ENCODE peak calls at places on chromosomes 12 and 14, in four cellular contexts. One of them, this sample, is unnamed.

GRCh38 chr14:39318574-39318973 is 84.9 kb downstream of the MIA2 start:
- DNase-seq in activated T-helper 1 cell treated with anti-CD3 and anti-CD28 coated beads, Interleukin-12 subunit alpha, Interleukin-12 subunit beta, Interleukin-2, Interleukin-4 antibody, amounts not matched to agents 30 ng/mL and 10 ng/mL and 1 ng/mL, durations not matched to agents 14 hours and 24 hours and 36 hours: no peak
- DNase-seq in C1 segment of cervical spinal cord: no peak
- DNase-seq in GM19239: no peak
- DNase-seq in this sample: no peak

GRCh38 chr12:46556820-46557524 is 184.4 kb upstream of the SLC38A2 start:
- DNase-seq in C1 segment of cervical spinal cord: no peak
- DNase-seq in GM19239: no peak
- DNase-seq in activated T-helper 1 cell treated with anti-CD3 and anti-CD28 coated beads, Interleukin-12 subunit alpha, Interleukin-12 subunit beta, Interleukin-2, Interleukin-4 antibody, amounts not matched to agents 30 ng/mL and 10 ng/mL and 1 ng/mL, durations not matched to agents 14 hours and 24 hours and 36 hours: no peak
- DNase-seq in this sample: peak

GRCh38 chr12:102916252-102917025 is 605 bp downstream of the PAH start:
- DNase-seq in GM19239: no peak
- DNase-seq in activated T-helper 1 cell treated with anti-CD3 and anti-CD28 coated beads, Interleukin-12 subunit alpha, Interleukin-12 subunit beta, Interleukin-2, Interleukin-4 antibody, amounts not matched to agents 30 ng/mL and 10 ng/mL and 1 ng/mL, durations not matched to agents 14 hours and 24 hours and 36 hours: no peak
- DNase-seq in C1 segment of cervical spinal cord: no peak
- DNase-seq in this sample: no peak

GRCh38 chr14:88998027-88998426 is 173.6 kb downstream of the TTC8 start:
- DNase-seq in C1 segment of cervical spinal cord: no peak
- DNase-seq in activated T-helper 1 cell treated with anti-CD3 and anti-CD28 coated beads, Interleukin-12 subunit alpha, Interleukin-12 subunit beta, Interleukin-2, Interleukin-4 antibody, amounts not matched to agents 30 ng/mL and 10 ng/mL and 1 ng/mL, durations not matched to agents 14 hours and 24 hours and 36 hours: no peak
- DNase-seq in GM19239: no peak
- DNase-seq in this sample: no peak

GRCh38 chr14:61489932-61490331 is 168.6 kb downstream of the PRKCH start:
- DNase-seq in GM19239: no peak
- DNase-seq in C1 segment of cervical spinal cord: peak
- DNase-seq in activated T-helper 1 cell treated with anti-CD3 and anti-CD28 coated beads, Interleukin-12 subunit alpha, Interleukin-12 subunit beta, Interleukin-2, Interleukin-4 antibody, amounts not matched to agents 30 ng/mL and 10 ng/mL and 1 ng/mL, durations not matched to agents 14 hours and 24 hours and 36 hours: no peak
- DNase-seq in this sample: no peak

GRCh38 chr12:56188786-56189335 is 422 bp downstream of the SMARCC2 start:
- DNase-seq in C1 segment of cervical spinal cord: no peak
- DNase-seq in activated T-helper 1 cell treated with anti-CD3 and anti-CD28 coated beads, Interleukin-12 subunit alpha, Interleukin-12 subunit beta, Interleukin-2, Interleukin-4 antibody, amounts not matched to agents 30 ng/mL and 10 ng/mL and 1 ng/mL, durations not matched to agents 14 hours and 24 hours and 36 hours: no peak
- DNase-seq in GM19239: no peak
- DNase-seq in this sample: no peak

GRCh38 chr12:53777936-53778644 is 26.3 kb upstream of the CISTR start:
- DNase-seq in GM19239: no peak
- DNase-seq in activated T-helper 1 cell treated with anti-CD3 and anti-CD28 coated beads, Interleukin-12 subunit alpha, Interleukin-12 subunit beta, Interleukin-2, Interleukin-4 antibody, amounts not matched to agents 30 ng/mL and 10 ng/mL and 1 ng/mL, durations not matched to agents 14 hours and 24 hours and 36 hours: no peak
- DNase-seq in C1 segment of cervical spinal cord: no peak
- DNase-seq in this sample: no peak

GRCh38 chr12:67750528-67751183 is 102.1 kb downstream of the DYRK2 start:
- DNase-seq in activated T-helper 1 cell treated with anti-CD3 and anti-CD28 coated beads, Interleukin-12 subunit alpha, Interleukin-12 subunit beta, Interleukin-2, Interleukin-4 antibody, amounts not matched to agents 30 ng/mL and 10 ng/mL and 1 ng/mL, durations not matched to agents 14 hours and 24 hours and 36 hours: no peak
- DNase-seq in GM19239: no peak
- DNase-seq in C1 segment of cervical spinal cord: no peak
- DNase-seq in this sample: no peak

GRCh38 chr12:14408208-14408607 is 42.7 kb downstream of the ATF7IP start:
- DNase-seq in GM19239: no peak
- DNase-seq in activated T-helper 1 cell treated with anti-CD3 and anti-CD28 coated beads, Interleukin-12 subunit alpha, Interleukin-12 subunit beta, Interleukin-2, Interleukin-4 antibody, amounts not matched to agents 30 ng/mL and 10 ng/mL and 1 ng/mL, durations not matched to agents 14 hours and 24 hours and 36 hours: no peak
- DNase-seq in C1 segment of cervical spinal cord: no peak
- DNase-seq in this sample: no peak

GRCh38 chr12:53241623-53242412 is 9.8 kb upstream of the RARG start:
- DNase-seq in activated T-helper 1 cell treated with anti-CD3 and anti-CD28 coated beads, Interleukin-12 subunit alpha, Interleukin-12 subunit beta, Interleukin-2, Interleukin-4 antibody, amounts not matched to agents 30 ng/mL and 10 ng/mL and 1 ng/mL, durations not matched to agents 14 hours and 24 hours and 36 hours: no peak
- DNase-seq in C1 segment of cervical spinal cord: no peak
- DNase-seq in GM19239: no peak
- DNase-seq in this sample: no peak

GRCh38 chr14:75794615-75795038 is 133.6 kb downstream of the TTLL5 start:
- DNase-seq in activated T-helper 1 cell treated with anti-CD3 and anti-CD28 coated beads, Interleukin-12 subunit alpha, Interleukin-12 subunit beta, Interleukin-2, Interleukin-4 antibody, amounts not matched to agents 30 ng/mL and 10 ng/mL and 1 ng/mL, durations not matched to agents 14 hours and 24 hours and 36 hours: no peak
- DNase-seq in GM19239: no peak
- DNase-seq in C1 segment of cervical spinal cord: no peak
- DNase-seq in this sample: peak

GRCh38 chr14:73239463-73240241 is 2.3 kb downstream of the PAPLN start:
- DNase-seq in activated T-helper 1 cell treated with anti-CD3 and anti-CD28 coated beads, Interleukin-12 subunit alpha, Interleukin-12 subunit beta, Interleukin-2, Interleukin-4 antibody, amounts not matched to agents 30 ng/mL and 10 ng/mL and 1 ng/mL, durations not matched to agents 14 hours and 24 hours and 36 hours: no peak
- DNase-seq in GM19239: no peak
- DNase-seq in C1 segment of cervical spinal cord: peak
- DNase-seq in this sample: peak

GRCh38 chr12:48744251-48745008 is 27.9 kb upstream of the CCNT1 start:
- DNase-seq in activated T-helper 1 cell treated with anti-CD3 and anti-CD28 coated beads, Interleukin-12 subunit alpha, Interleukin-12 subunit beta, Interleukin-2, Interleukin-4 antibody, amounts not matched to agents 30 ng/mL and 10 ng/mL and 1 ng/mL, durations not matched to agents 14 hours and 24 hours and 36 hours: no peak
- DNase-seq in GM19239: no peak
- DNase-seq in C1 segment of cervical spinal cord: no peak
- DNase-seq in this sample: no peak

GRCh38 chr12:105229446-105229845 is 6.5 kb downstream of the APPL2 start:
- DNase-seq in C1 segment of cervical spinal cord: no peak
- DNase-seq in activated T-helper 1 cell treated with anti-CD3 and anti-CD28 coated beads, Interleukin-12 subunit alpha, Interleukin-12 subunit beta, Interleukin-2, Interleukin-4 antibody, amounts not matched to agents 30 ng/mL and 10 ng/mL and 1 ng/mL, durations not matched to agents 14 hours and 24 hours and 36 hours: no peak
- DNase-seq in GM19239: no peak
- DNase-seq in this sample: no peak

GRCh38 chr12:45989857-45990467 is 412 bp downstream of the SCAF11 start:
- DNase-seq in GM19239: no peak
- DNase-seq in activated T-helper 1 cell treated with anti-CD3 and anti-CD28 coated beads, Interleukin-12 subunit alpha, Interleukin-12 subunit beta, Interleukin-2, Interleukin-4 antibody, amounts not matched to agents 30 ng/mL and 10 ng/mL and 1 ng/mL, durations not matched to agents 14 hours and 24 hours and 36 hours: peak
- DNase-seq in C1 segment of cervical spinal cord: peak
- DNase-seq in this sample: peak